ENCODE peak calls at places on chromosomes 13 and 19, in four cellular contexts. X, J, M and L are unnamed samples.

GRCh38 chr19:35963514-35963913 is 27.3 kb downstream of the LRFN3 start:
- DNase-seq in X (peak; percentile 39), J (peak; percentile 74), M (peak; percentile 55), L (peak; percentile 34)

GRCh38 chr19:2014081-2014693 is 1.3 kb downstream of the BTBD2 start:
- DNase-seq in X (no peak), J (no peak), M (no peak), L (no peak)

GRCh38 chr19:1312732-1313694 is 27.3 kb downstream of the EFNA2 start:
- DNase-seq in X (peak; percentile 61), J (peak; percentile 64), M (peak; percentile 41), L (no peak)

GRCh38 chr13:61463027-61463426 is 47.4 kb upstream of the PCDH20 start:
- DNase-seq in X (no peak), J (no peak), M (no peak), L (no peak)

GRCh38 chr13:110944121-110944967 is 29.5 kb upstream of the ANKRD10 start:
- DNase-seq in X (peak; percentile 64), J (peak; percentile 76), M (peak; percentile 67), L (peak; percentile 52)

GRCh38 chr13:29165840-29166239 is 345.7 kb downstream of the MTUS2 start:
- DNase-seq in X (no peak), J (peak; percentile 2), M (no peak), L (no peak)

GRCh38 chr19:22806418-22806817 is 22.5 kb upstream of the ZNF99 start:
- DNase-seq in X (no peak), J (no peak), M (no peak), L (no peak)

GRCh38 chr19:54114340-54114826 is 1.1 kb downstream of the TFPT start:
- DNase-seq in X (no peak), J (peak; percentile 75), M (peak; percentile 31), L (no peak)

GRCh38 chr13:76380436-76381065 is 505.7 kb downstream of the KCTD12 start:
- DNase-seq in X (peak; percentile 32), J (no peak), M (no peak), L (no peak)

GRCh38 chr19:2779121-2779740 is 3.8 kb downstream of the SGTA start:
- DNase-seq in X (no peak), J (no peak), M (no peak), L (no peak)

GRCh38 chr19:50720181-50720920 is 749 bp upstream of the SHANK1 start:
- DNase-seq in X (no peak), J (peak; percentile 48), M (no peak), L (no peak)

GRCh38 chr19:6018786-6019185 is 40.8 kb upstream of the RANBP3 start:
- DNase-seq in X (no peak), J (no peak), M (no peak), L (no peak)

GRCh38 chr19:9953802-9954542 is 17.7 kb upstream of the OLFM2 start:
- DNase-seq in X (no peak), J (no peak), M (no peak), L (no peak)

GRCh38 chr13:103140001-103140671 is 73.9 kb upstream of the SLC10A2 start:
- DNase-seq in X (peak; percentile 33), J (peak; percentile 1), M (no peak), L (peak; percentile 12)

GRCh38 chr13:99018418-99019180 is 40.7 kb upstream of the DOCK9 start:
- DNase-seq in X (peak; percentile 59), J (peak; percentile 50), M (no peak), L (no peak)

GRCh38 chr19:36819130-36819630 is 19.0 kb downstream of the ZNF790 start:
- DNase-seq in X (no peak), J (peak; percentile 9), M (no peak), L (no peak)

GRCh38 chr13:46908511-46908910 is 11.7 kb upstream of the HTR2A start:
- DNase-seq in X (peak; percentile 26), J (peak; percentile 91), M (no peak), L (no peak)

GRCh38 chr19:18153555-18154134 is 682 bp downstream of the PIK3R2 start:
- DNase-seq in X (no peak), J (peak; percentile 51), M (no peak), L (no peak)

GRCh38 chr13:52450012-52450792 is at the start of gene VPS36:
- DNase-seq in X (peak; percentile 94), J (peak; percentile 96), M (peak; percentile 93), L (peak; percentile 83)

GRCh38 chr13:99004931-99005330 is 27.1 kb upstream of the DOCK9 start:
- DNase-seq in X (no peak), J (no peak), M (peak; percentile 75), L (no peak)

GRCh38 chr13:29955137-29955650 is 104.8 kb upstream of the UBL3 start:
- DNase-seq in X (no peak), J (no peak), M (no peak), L (no peak)

GRCh38 chr13:37149380-37149779 is 43.9 kb upstream of the CSNK1A1L start:
- DNase-seq in X (no peak), J (no peak), M (no peak), L (no peak)

GRCh38 chr19:33702606-33703437 is 81.1 kb downstream of the CHST8 start:
- DNase-seq in X (no peak), J (no peak), M (no peak), L (no peak)

DNA sequence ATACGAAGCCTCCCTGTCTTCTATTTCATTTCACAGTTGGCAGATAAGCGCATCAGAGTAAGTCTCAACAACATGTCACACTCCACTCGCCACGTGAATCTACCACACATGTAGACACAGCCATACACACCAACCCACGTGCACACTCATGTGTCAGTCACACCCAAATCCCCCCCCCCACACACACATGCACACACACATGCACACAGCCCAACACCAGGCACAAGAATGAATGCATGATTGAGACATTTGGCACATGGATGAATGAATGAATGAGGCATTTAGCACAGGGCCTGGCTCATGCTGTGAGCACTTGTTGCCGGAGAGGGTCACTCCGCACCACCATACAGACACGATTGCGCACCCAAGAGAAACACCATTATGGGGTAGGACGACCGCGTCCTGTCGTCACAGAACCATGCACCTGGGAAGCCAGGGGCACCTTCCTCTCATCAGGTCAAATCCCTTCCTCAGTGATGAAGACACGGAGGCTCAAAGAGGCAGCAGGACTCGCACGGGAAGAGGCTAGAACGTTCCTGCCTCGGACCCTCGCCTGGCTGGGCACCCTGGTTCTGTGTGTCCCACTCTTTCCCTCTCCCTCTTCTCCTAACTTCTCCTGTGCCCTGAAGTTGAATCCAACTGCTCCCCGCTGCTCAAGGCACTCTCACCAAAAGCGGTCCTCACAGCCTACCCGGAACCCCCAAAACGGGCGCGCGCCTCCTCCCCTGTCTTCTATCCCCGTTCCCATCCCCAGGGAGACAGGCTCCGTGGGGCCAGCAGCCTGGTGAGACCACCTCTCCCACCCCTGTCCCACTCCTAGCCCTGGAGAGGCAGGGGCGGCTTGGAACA is 1.4 kb downstream of the MEIS3 start:
- DNase-seq in X (no peak), J (peak; percentile 48), M (no peak), L (no peak)
- TF ChIP-seq EZH2 in X (peak; percentile 64), J (no peak), M (peak; percentile 68), L (no peak)

GRCh38 chr19:15439821-15440641 is 9.7 kb downstream of the WIZ start:
- DNase-seq in X (no peak), J (no peak), M (no peak), L (no peak)
- H3K9ac ChIP-seq in X (no peak overlapping the region), J (no peak overlapping the region), M (no peak overlapping the region), L (no peak overlapping the region)

GRCh38 chr13:112069727-112070300 is 2.9 kb downstream of the SOX1 start:
- DNase-seq in X (no peak), J (no peak), M (no peak), L (no peak)
- TF ChIP-seq EZH2 in X (no peak), J (no peak), M (no peak), L (no peak)

DNA sequence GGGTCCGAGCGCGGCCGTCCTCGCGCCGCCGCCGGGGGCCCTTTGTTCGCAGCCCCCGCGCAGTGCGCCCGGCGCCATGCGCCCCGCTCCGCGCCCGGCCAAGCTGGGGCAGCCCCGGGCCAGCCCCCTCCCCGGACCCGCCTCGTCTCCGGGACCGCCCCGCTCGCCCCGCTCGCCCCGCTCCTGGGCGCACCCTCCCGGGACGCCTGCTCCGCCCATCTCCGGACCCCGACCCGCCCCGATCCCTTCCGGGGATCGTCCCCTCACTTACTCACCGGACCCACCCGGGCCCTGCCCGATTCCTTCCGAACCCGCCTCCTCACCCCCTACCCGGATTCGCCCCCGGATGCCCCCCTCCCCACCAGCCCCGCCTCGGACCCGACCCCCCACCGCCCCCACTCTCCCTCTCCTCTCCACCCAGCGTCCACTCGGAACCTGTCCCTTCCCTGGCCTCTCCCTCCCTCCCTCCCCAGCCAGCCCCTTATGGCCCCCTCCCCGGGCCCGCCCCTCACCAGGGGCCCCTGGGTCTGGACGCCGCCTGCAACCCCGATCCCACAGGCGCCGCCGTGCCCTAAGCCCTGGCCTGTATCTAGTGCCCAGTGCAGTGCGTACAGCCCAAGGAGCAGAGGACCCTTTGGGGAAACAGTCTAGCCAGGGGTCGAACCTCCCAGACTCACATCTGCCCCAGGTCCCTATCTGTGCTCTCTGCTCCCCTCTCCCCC is at the start of gene CPAMD8:
- DNase-seq in X (no peak), J (no peak), M (no peak), L (no peak)
- H3K9ac ChIP-seq in X (no peak within 1 kb of the TSS), J (no peak within 1 kb of the TSS), M (no peak within 1 kb of the TSS), L (no peak within 1 kb of the TSS)